ENCODE peak calls at places on chromosomes 6 and 20, in five cellular contexts. H, K, I, E and G are unnamed samples.

GRCh38 chr20:23255658-23256385 is 94.8 kb upstream of the NXT1 start:
- DNase-seq in H (no peak), E (no peak), I (no peak), K (no peak), G (peak; percentile 43)

GRCh38 chr20:44050925-44051660 is 135.9 kb downstream of the JPH2 start:
- DNase-seq in E (no peak), I (no peak), K (no peak), H (no peak), G (no peak)

GRCh38 chr20:48733296-48733790 is 94.5 kb downstream of the PREX1 start:
- DNase-seq in E (no peak), H (peak; percentile 44), I (no peak), K (no peak), G (no peak)

GRCh38 chr6:56890683-56891429 is 64.1 kb upstream of the BEND6 start:
- DNase-seq in H (peak; percentile 72), E (peak; percentile 92), I (no peak), K (no peak), G (no peak)

GRCh38 chr6:114747995-114748625 is 405.3 kb upstream of the HS3ST5 start:
- DNase-seq in I (peak; percentile 21), H (peak; percentile 4), E (no peak), K (peak; percentile 16), G (no peak)

GRCh38 chr6:153096031-153096430 is 35.1 kb downstream of the RGS17 start:
- DNase-seq in I (no peak), K (no peak), H (no peak), E (no peak), G (no peak)

GRCh38 chr6:134425521-134426316 is 107.8 kb upstream of the SGK1 start:
- DNase-seq in E (no peak), I (no peak), H (no peak), K (no peak), G (no peak)

GRCh38 chr6:40720375-40720748 is 133.2 kb upstream of the LRFN2 start:
- DNase-seq in E (no peak), K (no peak), I (no peak), H (no peak), G (no peak)

GRCh38 chr20:59818911-59819310 is 114.5 kb downstream of the SYCP2 start:
- DNase-seq in E (no peak), I (no peak), K (no peak), H (no peak), G (no peak)

GRCh38 chr20:64247970-64248841 is 7.3 kb upstream of the PCMTD2 start:
- DNase-seq in K (no peak), I (no peak), H (peak; percentile 36), E (no peak), G (no peak)

GRCh38 chr6:133854633-133855598 is 34.0 kb upstream of the TCF21 start:
- DNase-seq in E (no peak), I (peak; percentile 20), K (no peak), H (peak; percentile 10), G (peak; percentile 74)

GRCh38 chr6:53724501-53724900 is 58.9 kb upstream of the KLHL31 start:
- DNase-seq in E (no peak), H (no peak), K (no peak), I (no peak), G (no peak)

GRCh38 chr6:10991115-10991514 is 53.0 kb downstream of the ELOVL2 start:
- DNase-seq in H (no peak), K (no peak), E (no peak), I (no peak), G (no peak)

GRCh38 chr6:149094934-149095341 is 222.6 kb upstream of the TAB2 start:
- DNase-seq in H (no peak), I (no peak), E (no peak), K (no peak), G (no peak)

GRCh38 chr20:6644818-6645620 is 122.5 kb upstream of the BMP2 start:
- DNase-seq in K (no peak), H (no peak), I (no peak), E (no peak), G (no peak)

GRCh38 chr6:52077180-52077884 is 10.1 kb downstream of the PKHD1 start:
- DNase-seq in I (no peak), H (no peak), K (no peak), E (no peak), G (peak; percentile 59)

GRCh38 chr6:86045038-86045437 is 402.4 kb upstream of the SYNCRIP start:
- DNase-seq in H (no peak), E (no peak), I (no peak), K (no peak), G (no peak)

GRCh38 chr20:11992426-11992825 is 74.7 kb downstream of the BTBD3 start:
- DNase-seq in K (no peak), H (no peak), E (no peak), I (no peak), G (no peak)

GRCh38 chr20:62652051-62652893 is 10.0 kb downstream of the SLCO4A1 start:
- DNase-seq in E (peak; percentile 85), K (peak; percentile 33), H (peak; percentile 76), I (peak; percentile 90), G (peak; percentile 64)

GRCh38 chr6:108133594-108134179 is 32.1 kb upstream of the NR2E1 start:
- DNase-seq in I (peak; percentile 86), E (no peak), K (peak; percentile 66), H (peak; percentile 50), G (peak; percentile 91)

GRCh38 chr6:53112871-53113270 is 35.8 kb downstream of the GCM1 start:
- DNase-seq in K (no peak), I (no peak), H (no peak), E (no peak), G (no peak)

GRCh38 chr6:107670792-107671199 is 153.3 kb downstream of the SCML4 start:
- DNase-seq in E (peak; percentile 66), H (no peak), I (no peak), K (no peak), G (no peak)

GRCh38 chr20:34627458-34627857 is 49.4 kb downstream of the PIGU start:
- DNase-seq in H (peak; percentile 22), E (no peak), I (no peak), K (no peak), G (no peak)

GRCh38 chr6:63683071-63683603 is 47.5 kb downstream of the PHF3 start:
- DNase-seq in K (no peak), I (no peak), H (no peak), E (no peak), G (no peak)

GRCh38 chr6:150395388-150396009 is 26.7 kb downstream of the IYD start:
- DNase-seq in I (peak; percentile 60), H (peak; percentile 69), K (peak; percentile 49), E (no peak), G (peak; percentile 53)

GRCh38 chr6:161254754-161255253 is 19.1 kb downstream of the AGPAT4 start:
- DNase-seq in H (peak; percentile 97), K (no peak), I (no peak), E (no peak), G (no peak)
- TF ChIP-seq SRF in H (no peak), K (no peak), I (no peak), E (no peak), G (no peak)

DNA sequence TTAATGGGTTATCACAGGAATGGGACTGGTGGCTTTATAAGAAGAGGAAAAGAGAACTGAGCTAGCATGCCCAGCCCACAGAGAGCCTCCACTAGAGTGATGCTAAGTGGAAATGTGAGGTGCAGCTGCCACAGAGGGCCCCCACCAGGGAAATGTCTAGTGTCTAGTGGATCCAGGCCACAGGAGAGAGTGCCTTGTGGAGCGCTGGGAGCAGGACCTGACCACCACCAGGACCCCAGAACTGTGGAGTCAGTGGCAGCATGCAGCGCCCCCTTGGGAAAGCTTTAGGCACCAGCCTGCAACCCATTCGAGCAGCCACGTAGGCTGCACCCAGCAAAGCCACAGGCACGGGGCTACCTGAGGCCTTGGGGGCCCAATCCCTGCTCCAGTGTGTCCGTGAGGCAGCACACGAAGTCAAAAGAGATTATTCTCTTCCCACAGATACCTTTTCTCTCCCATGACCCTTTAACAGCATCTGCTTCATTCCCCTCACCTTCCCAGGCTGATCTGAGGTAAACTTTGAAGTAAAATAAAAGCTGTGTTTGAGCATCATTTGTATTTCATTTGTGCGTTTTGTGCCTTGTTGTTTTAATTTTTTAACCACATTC is 4.4 kb downstream of the HLA-E start:
- DNase-seq in K (no peak), H (peak; percentile 26), E (no peak), I (no peak), G (no peak)
- TF ChIP-seq POLR2A in K (no peak), H (no peak), E (peak; percentile 76), I (no peak), G (no peak)

GRCh38 chr6:19994909-19995308 is 157.7 kb downstream of the ID4 start:
- DNase-seq in I (no peak), H (no peak), E (no peak), K (no peak), G (no peak)

GRCh38 chr6:19997104-19997503 is 159.9 kb downstream of the ID4 start:
- DNase-seq in H (no peak), E (no peak), I (no peak), K (no peak), G (no peak)

GRCh38 chr6:19995575-19996257 is 158.5 kb downstream of the ID4 start:
- DNase-seq in K (no peak), H (peak; percentile 81), E (no peak), I (no peak), G (no peak)

GRCh38 chr6:20001286-20001685 is 164.1 kb downstream of the ID4 start:
- DNase-seq in I (no peak), H (no peak), K (no peak), E (no peak), G (no peak)

DNA sequence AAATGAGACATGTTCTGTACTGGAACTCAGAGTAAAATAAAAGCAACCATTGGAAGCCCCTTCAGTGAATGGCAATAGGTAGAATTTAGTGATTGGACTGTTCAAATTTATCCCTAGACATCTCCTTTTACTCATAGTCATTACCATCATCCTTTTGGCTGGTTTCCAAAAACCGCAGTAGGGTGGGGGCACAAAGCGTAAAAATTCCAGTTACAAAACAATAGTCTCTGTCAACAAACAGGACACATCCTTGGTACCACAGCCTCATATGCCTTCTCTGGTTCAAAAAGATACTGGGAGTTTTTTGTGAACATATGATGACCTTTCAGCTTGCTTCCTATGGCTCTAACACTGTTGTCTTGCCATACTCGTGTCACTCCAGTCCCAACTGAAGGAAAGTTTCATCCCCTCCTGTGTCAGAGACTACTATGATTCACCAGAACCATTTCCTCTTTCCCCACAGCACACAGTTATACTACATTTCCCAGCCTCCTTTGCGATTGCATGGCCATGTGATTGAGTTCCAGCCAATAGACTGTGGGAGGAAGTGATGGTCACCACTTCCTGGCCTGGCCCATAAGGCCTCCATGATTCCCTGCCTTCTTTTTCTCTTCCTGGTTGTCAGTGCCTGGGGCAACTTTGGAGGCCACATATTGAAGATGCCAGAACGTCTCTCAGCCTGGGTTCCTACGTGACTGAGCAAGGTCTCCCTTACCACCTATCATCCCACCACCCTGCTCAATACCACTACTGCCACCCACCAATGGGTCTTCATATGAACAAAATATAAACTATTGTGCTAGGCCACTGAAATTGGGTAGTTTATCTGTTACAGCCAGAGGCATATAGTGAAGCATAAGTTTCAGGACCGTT is 162.4 kb downstream of the ID4 start:
- DNase-seq in I (no peak), E (peak; percentile 25), H (peak; percentile 79), K (peak; percentile 36), G (no peak)
- TF ChIP-seq SRF in I (no peak), E (no peak), H (no peak), K (no peak), G (no peak)

DNA sequence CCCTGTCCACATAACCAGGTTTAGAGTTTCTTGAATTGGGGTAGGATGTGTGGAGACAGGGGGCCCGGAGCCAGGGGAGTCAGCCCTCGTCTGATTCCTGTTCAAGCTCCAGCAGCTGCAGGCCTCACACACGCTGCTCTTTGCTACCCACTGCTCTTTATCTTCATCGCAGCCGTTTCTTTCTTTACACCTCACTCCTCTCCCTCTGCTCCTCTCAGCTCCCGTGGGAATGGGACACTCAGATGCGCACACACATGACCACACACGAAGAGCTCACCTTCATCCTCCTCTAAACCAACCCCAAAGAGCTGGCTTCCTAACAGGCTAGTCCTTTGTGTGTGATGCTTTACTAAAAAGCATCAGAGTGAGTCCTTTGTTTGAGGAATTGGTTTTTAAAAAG is 306.6 kb upstream of the CNR1 start:
- DNase-seq in H (no peak), I (no peak), K (no peak), E (no peak), G (no peak)
- TF ChIP-seq POLR2A in H (no peak), I (no peak), K (no peak), E (no peak), G (no peak)